ENCODE peak calls at places on chromosomes 4 and X, in four cellular contexts. V is activated naive CD4-positive, alpha-beta T cell; C is ureter; A is ovary. F is an unnamed sample.

GRCh38 chrX:16712825-16713155 is 321 bp upstream of the CTPS2 start:
- DNase-seq in V (no peak), C (no peak), A (no peak), F (no peak)

GRCh38 chr4:101102114-101102752 is 245.1 kb downstream of the PPP3CA start:
- DNase-seq in V (no peak), C (peak), A (peak), F (peak)

GRCh38 chr4:124053872-124054538 is 657.4 kb downstream of the SPRY1 start:
- DNase-seq in V (no peak), C (no peak), A (no peak), F (no peak)

GRCh38 chrX:129511689-129512088 is 11.6 kb downstream of the SMARCA1 start:
- DNase-seq in V (no peak), C (no peak), A (no peak), F (no peak)

GRCh38 chr4:99853993-99854392 is 37.4 kb downstream of the DAPP1 start:
- DNase-seq in V (no peak), C (no peak), A (no peak), F (no peak)

GRCh38 chr4:71300362-71300761 is 38.5 kb upstream of the SLC4A4 start:
- DNase-seq in V (no peak), C (no peak), A (no peak), F (no peak)

GRCh38 chr4:136768925-136769275 is 763.4 kb downstream of the PCDH18 start:
- DNase-seq in V (no peak), C (no peak), A (no peak), F (no peak)

GRCh38 chr4:2746891-2747695 is 9.0 kb downstream of the TNIP2 start:
- DNase-seq in V (no peak), C (no peak), A (no peak), F (no peak)

GRCh38 chrX:38233891-38234807 is 13.5 kb upstream of the SRPX start:
- DNase-seq in V (no peak), C (no peak), A (no peak), F (peak)

GRCh38 chrX:72243472-72243871 is 4.6 kb upstream of the ERCC6L start:
- DNase-seq in V (no peak), C (no peak), A (no peak), F (peak)

GRCh38 chrX:40107291-40108083 is 9.7 kb upstream of the BCOR start:
- DNase-seq in V (no peak), C (no peak), A (peak), F (peak)

GRCh38 chr4:6781113-6781512 is 1.4 kb upstream of the KIAA0232 start:
- DNase-seq in V (no peak), C (no peak), A (peak), F (no peak)

GRCh38 chr4:102469806-102470205 is 31.4 kb upstream of the NFKB1 start:
- DNase-seq in V (no peak), C (no peak), A (no peak), F (no peak)

GRCh38 chr4:150402968-150403367 is 179.0 kb upstream of the MAB21L2 start:
- DNase-seq in V (no peak), C (no peak), A (peak), F (no peak)

GRCh38 chr4:179797718-179798117 is 2355.5 kb upstream of the AGA start:
- DNase-seq in V (no peak), C (no peak), A (no peak), F (no peak)

GRCh38 chrX:88244066-88244465 is 503.0 kb upstream of the CPXCR1 start:
- DNase-seq in V (no peak), C (no peak), A (no peak), F (no peak)

GRCh38 chr4:74266081-74266480 is 42.2 kb upstream of the EPGN start:
- DNase-seq in V (no peak), C (no peak), A (no peak), F (peak)

GRCh38 chr4:78776729-78777555 is 792 bp downstream of the BMP2K start:
- DNase-seq in V (peak), C (peak), A (no peak), F (peak)

GRCh38 chr4:140523370-140523856 is 555 bp upstream of the ELMOD2 start:
- DNase-seq in V (no peak), C (no peak), A (no peak), F (no peak)

GRCh38 chr4:158758142-158758541 is 10.7 kb upstream of the FNIP2 start:
- DNase-seq in V (no peak), C (no peak), A (no peak), F (peak)